ENCODE peak calls at places on chromosome 9, in five cellular contexts. P, U, N, X and D are unnamed samples.

GRCh38 chr9:75210215-75210614 is 121.9 kb downstream of the OSTF1 start:
- DNase-seq in P (no peak), U (no peak), N (no peak), X (no peak), D (no peak)

GRCh38 chr9:113298924-113299770 is 4.0 kb downstream of the RNF183 start:
- DNase-seq in P (no peak), U (no peak), N (no peak), X (no peak), D (no peak)

GRCh38 chr9:123712399-123712798 is 217.5 kb downstream of the DENND1A start:
- DNase-seq in P (no peak), U (no peak), N (no peak), X (no peak), D (no peak)

GRCh38 chr9:29969856-29970647 is 2396.8 kb upstream of the C9orf72 start:
- DNase-seq in P (peak), U (no peak), N (no peak), X (no peak), D (no peak)

GRCh38 chr9:29211681-29212589 is 1638.7 kb upstream of the C9orf72 start:
- DNase-seq in P (no peak), U (peak), N (peak), X (no peak), D (no peak)

GRCh38 chr9:113993838-113994540 is 84.1 kb downstream of the AMBP start:
- DNase-seq in P (peak), U (no peak), N (no peak), X (peak), D (peak)

GRCh38 chr9:110099236-110099741 is 108.7 kb downstream of the C9orf152 start:
- DNase-seq in P (no peak), U (peak), N (no peak), X (no peak), D (peak)

GRCh38 chr9:120438111-120438510 is 141.9 kb downstream of the CDK5RAP2 start:
- DNase-seq in P (no peak), U (no peak), N (no peak), X (no peak), D (no peak)

GRCh38 chr9:35733109-35733541 is 659 bp downstream of the CREB3 start:
- DNase-seq in P (no peak), U (peak), N (peak), X (no peak), D (no peak)

GRCh38 chr9:137971477-137972138 is 94.0 kb downstream of the CACNA1B start:
- DNase-seq in P (no peak), U (peak), N (no peak), X (peak), D (no peak)

GRCh38 chr9:36191290-36191645 is 547 bp downstream of the CLTA start:
- DNase-seq in P (no peak), U (peak), N (no peak), X (no peak), D (peak)

GRCh38 chr9:110329676-110330235 is 7.9 kb downstream of the TXNDC8 start:
- DNase-seq in P (no peak), U (no peak), N (no peak), X (no peak), D (no peak)

GRCh38 chr9:133974631-133975341 is 17.3 kb downstream of the VAV2 start:
- DNase-seq in P (no peak), U (no peak), N (no peak), X (no peak), D (no peak)

GRCh38 chr9:113599647-113600476 is 136.3 kb downstream of the RGS3 start:
- DNase-seq in P (no peak), U (peak), N (no peak), X (no peak), D (no peak)

GRCh38 chr9:127921592-127922120 is 4.8 kb upstream of the ST6GALNAC4 start:
- DNase-seq in P (no peak), U (peak), N (peak), X (no peak), D (peak)

GRCh38 chr9:31389075-31389474 is 995.4 kb upstream of the ACO1 start:
- DNase-seq in P (no peak), U (no peak), N (no peak), X (no peak), D (no peak)

GRCh38 chr9:136159851-136160250 is 41.2 kb upstream of the TMEM250 start:
- DNase-seq in P (no peak), U (no peak), N (no peak), X (no peak), D (no peak)

GRCh38 chr9:72038408-72038807 is 22.0 kb downstream of the C9orf57 start:
- DNase-seq in P (no peak), U (no peak), N (no peak), X (no peak), D (no peak)

GRCh38 chr9:8224381-8224791 is 424.8 kb upstream of the DMAC1 start:
- DNase-seq in P (no peak), U (no peak), N (no peak), X (no peak), D (no peak)

GRCh38 chr9:96425500-96426169 is 7.5 kb upstream of the ZNF367 start:
- DNase-seq in P (no peak), U (no peak), N (no peak), X (no peak), D (no peak)

GRCh38 chr9:124251605-124252366 is 6.0 kb upstream of the NEK6 start:
- DNase-seq in P (no peak), U (no peak), N (no peak), X (peak), D (no peak)

GRCh38 chr9:88041447-88041846 is 67.1 kb upstream of the CDK20 start:
- DNase-seq in P (no peak), U (peak), N (no peak), X (no peak), D (no peak)

GRCh38 chr9:27339661-27340295 is 42.8 kb upstream of the EQTN start:
- DNase-seq in P (peak), U (no peak), N (no peak), X (no peak), D (no peak)

GRCh38 chr9:9919174-9919573 is 693.6 kb downstream of the PTPRD start:
- DNase-seq in P (no peak), U (no peak), N (no peak), X (no peak), D (no peak)

GRCh38 chr9:96769989-96770388 is 7.9 kb downstream of the ZNF510 start:
- DNase-seq in P (no peak), U (no peak), N (no peak), X (no peak), D (no peak)

GRCh38 chr9:121818016-121818661 is 166.7 kb downstream of the DAB2IP start:
- DNase-seq in P (peak), U (no peak), N (no peak), X (no peak), D (peak)

GRCh38 chr9:136840140-136840876 is 2.0 kb upstream of the AJM1 start:
- DNase-seq in P (no peak), U (peak), N (no peak), X (no peak), D (no peak)

GRCh38 chr9:127163409-127163808 is 41.0 kb upstream of the ANGPTL2 start:
- DNase-seq in P (no peak), U (no peak), N (no peak), X (no peak), D (no peak)

GRCh38 chr9:79577969-79578723 is 6.4 kb downstream of the TLE4 start:
- DNase-seq in P (no peak), U (no peak), N (no peak), X (no peak), D (no peak)

GRCh38 chr9:110185806-110186205 is 22.2 kb downstream of the C9orf152 start:
- DNase-seq in P (no peak), U (no peak), N (no peak), X (no peak), D (peak)

GRCh38 chr9:27407966-27408365 is 111.0 kb upstream of the EQTN start:
- DNase-seq in P (no peak), U (no peak), N (no peak), X (no peak), D (no peak)

GRCh38 chr9:124453586-124454191 is 3.4 kb downstream of the ADGRD2 start:
- DNase-seq in P (no peak), U (no peak), N (peak), X (peak), D (no peak)

GRCh38 chr9:6922124-6922676 is 164.4 kb downstream of the KDM4C start:
- DNase-seq in P (no peak), U (no peak), N (no peak), X (no peak), D (no peak)

GRCh38 chr9:8733096-8733954 is 933.7 kb upstream of the DMAC1 start:
- DNase-seq in P (no peak), U (peak), N (no peak), X (no peak), D (no peak)

GRCh38 chr9:75190762-75191161 is 102.4 kb downstream of the OSTF1 start:
- DNase-seq in P (no peak), U (no peak), N (no peak), X (no peak), D (no peak)

GRCh38 chr9:134648701-134649525 is 7.3 kb downstream of the COL5A1 start:
- DNase-seq in P (no peak), U (no peak), N (no peak), X (no peak), D (no peak)

GRCh38 chr9:124694394-124695279 is 76.5 kb downstream of the NR6A1 start:
- DNase-seq in P (no peak), U (no peak), N (no peak), X (no peak), D (no peak)

GRCh38 chr9:3865373-3865772 is 339.6 kb upstream of the RFX3 start:
- DNase-seq in P (no peak), U (no peak), N (no peak), X (no peak), D (no peak)

GRCh38 chr9:2059131-2059929 is 44.2 kb downstream of the SMARCA2 start:
- DNase-seq in P (no peak), U (no peak), N (no peak), X (no peak), D (no peak)

GRCh38 chr9:109923826-109924225 is 143.8 kb downstream of the PALM2AKAP2 start:
- DNase-seq in P (no peak), U (no peak), N (no peak), X (no peak), D (no peak)

GRCh38 chr9:115211413-115212204 is 93.7 kb upstream of the TNC start:
- DNase-seq in P (no peak), U (no peak), N (no peak), X (no peak), D (no peak)
- TF ChIP-seq CTCF in P (no peak), U (no peak), N (no peak), X (no peak), D (no peak)

DNA sequence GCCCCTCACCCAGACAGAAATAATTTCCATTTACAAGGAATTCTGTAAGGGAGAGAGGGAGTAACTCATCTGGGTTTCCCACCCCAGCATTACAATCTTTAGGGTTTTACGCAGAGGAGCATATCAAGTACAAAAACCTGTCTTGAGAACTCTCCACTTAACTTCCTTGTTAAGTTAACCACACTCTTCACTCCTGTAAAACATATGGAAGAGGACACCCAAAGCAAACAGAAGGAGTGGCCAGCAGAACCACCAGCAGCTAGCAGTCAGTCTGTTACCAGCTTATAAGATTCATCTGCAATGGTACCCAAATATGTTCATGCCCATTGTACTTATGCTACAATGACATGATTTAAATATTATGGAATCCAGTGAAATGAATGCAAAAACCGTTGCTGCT is 233.8 kb downstream of the ACTL7B start:
- DNase-seq in P (no peak), U (no peak), N (no peak), X (no peak), D (no peak)
- H3K4me3 ChIP-seq in P (no peak), U (no peak), N (no peak), X (no peak), D (no peak)

GRCh38 chr9:90005388-90005787 is 400.6 kb downstream of the GADD45G start:
- DNase-seq in P (no peak), U (no peak), N (no peak), X (no peak), D (no peak)
- TF ChIP-seq CTCF in P (no peak), U (no peak), N (no peak), X (no peak), D (no peak)

GRCh38 chr9:91949293-91949945 is 609 bp downstream of the ROR2 start:
- DNase-seq in P (no peak), U (peak), N (no peak), X (no peak), D (no peak)
- H3K4me3 ChIP-seq in P (peak), U (peak), N (peak), X (peak), D (peak)

GRCh38 chr9:21524099-21524830 is 42.2 kb upstream of the IFNE start:
- DNase-seq in P (no peak), U (no peak), N (no peak), X (no peak), D (no peak)

GRCh38 chr9:21523021-21524014 is 41.2 kb upstream of the IFNE start:
- DNase-seq in P (no peak), U (no peak), N (no peak), X (no peak), D (no peak)

GRCh38 chr9:21525174-21525573 is 43.1 kb upstream of the IFNE start:
- DNase-seq in P (no peak), U (no peak), N (no peak), X (no peak), D (no peak)

GRCh38 chr9:21527579-21527978 is 45.5 kb upstream of the IFNE start:
- DNase-seq in P (no peak), U (no peak), N (no peak), X (no peak), D (no peak)

DNA sequence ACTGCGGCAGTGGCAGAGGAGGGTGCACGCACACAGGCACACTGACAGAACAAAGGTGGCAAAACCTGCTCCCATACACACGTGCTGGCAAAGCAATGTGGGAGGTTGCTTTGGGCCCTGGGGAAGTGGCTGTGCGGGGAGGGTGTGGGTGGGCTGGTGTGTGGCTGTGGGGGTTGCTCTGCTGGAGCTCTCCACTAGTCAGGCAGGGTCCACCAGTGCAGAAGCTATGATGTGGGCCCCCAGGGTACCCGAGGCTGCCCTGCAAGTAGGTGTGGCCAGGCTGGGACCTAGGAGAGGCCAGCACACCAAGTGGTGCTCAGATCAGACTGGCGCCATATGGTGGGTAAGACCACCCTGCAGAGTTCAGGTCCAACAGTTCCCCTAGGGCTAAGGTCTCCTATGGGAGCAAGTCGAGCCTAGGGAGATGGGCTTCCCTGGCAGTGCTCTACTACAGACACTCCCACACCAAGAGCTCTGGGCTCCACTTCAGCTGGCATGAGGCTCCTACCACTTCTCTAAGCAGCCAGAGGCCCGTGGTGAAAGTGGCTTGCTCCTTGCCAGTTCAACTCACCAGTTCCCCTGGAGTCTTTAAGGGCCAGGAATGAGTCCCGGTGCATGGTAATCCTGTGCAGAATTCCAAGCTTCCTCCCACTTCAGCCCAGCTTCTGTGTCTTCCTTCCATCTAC is 46.2 kb upstream of the IFNE start:
- DNase-seq in P (no peak), U (no peak), N (no peak), X (peak), D (no peak)
- TF ChIP-seq CTCF in P (no peak), U (no peak), N (no peak), X (no peak), D (no peak)

GRCh38 chr9:129696803-129697110 is 31.3 kb downstream of the PRRX2 start:
- DNase-seq in P (no peak), U (no peak), N (no peak), X (no peak), D (no peak)
- H3K4me3 ChIP-seq in P (peak), U (no peak), N (peak), X (peak), D (no peak)

GRCh38 chr9:13078164-13078563 is 201.3 kb downstream of the MPDZ start:
- DNase-seq in P (no peak), U (no peak), N (no peak), X (no peak), D (no peak)

GRCh38 chr9:13083973-13084528 is 195.4 kb downstream of the MPDZ start:
- DNase-seq in P (no peak), U (no peak), N (no peak), X (no peak), D (no peak)

GRCh38 chr9:13083366-13083765 is 196.1 kb downstream of the MPDZ start:
- DNase-seq in P (no peak), U (no peak), N (no peak), X (no peak), D (no peak)

DNA sequence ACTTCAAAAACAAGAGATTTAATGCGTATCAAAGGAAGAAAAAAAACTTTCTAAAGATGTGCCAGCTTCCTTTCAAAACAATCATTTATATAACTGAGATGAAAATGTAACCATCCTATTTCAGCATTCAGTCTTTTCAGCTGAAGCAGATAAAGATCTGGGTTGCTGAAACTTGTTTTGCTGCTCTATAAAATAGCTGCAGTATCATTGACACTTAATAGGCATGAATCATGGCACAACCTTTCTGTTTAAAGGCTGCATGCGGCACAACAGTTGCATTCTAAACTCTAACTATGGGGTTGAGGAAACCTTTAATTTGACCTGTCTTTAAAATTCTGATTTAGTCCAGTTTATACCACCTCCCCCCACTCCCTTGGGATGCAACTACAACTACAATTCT is 196.7 kb downstream of the MPDZ start:
- DNase-seq in P (no peak), U (no peak), N (no peak), X (no peak), D (no peak)
- TF ChIP-seq CTCF in P (no peak), U (no peak), N (no peak), X (no peak), D (no peak)